ENCODE peak calls at places on chromosomes 12 and 14, in five cellular contexts. One of them, this sample, is unnamed.

GRCh38 chr12:6361834-6362233 is 13.5 kb downstream of the SCNN1A start:
- DNase-seq in lower lobe of right lung: peak; percentile 76
- DNase-seq in fibroblast of pulmonary artery: peak; percentile 43
- DNase-seq in suprapubic skin: peak; percentile 82
- DNase-seq in GM13977: no peak
- DNase-seq in this sample: no peak

GRCh38 chr14:55789442-55789841 is 209.4 kb downstream of the KTN1 start:
- DNase-seq in lower lobe of right lung: no peak
- DNase-seq in GM13977: no peak
- DNase-seq in fibroblast of pulmonary artery: peak; percentile 62
- DNase-seq in suprapubic skin: no peak
- DNase-seq in this sample: no peak

GRCh38 chr14:79573486-79573885 is 637.8 kb downstream of the DIO2 start:
- DNase-seq in suprapubic skin: no peak
- DNase-seq in lower lobe of right lung: no peak
- DNase-seq in fibroblast of pulmonary artery: peak; percentile 59
- DNase-seq in GM13977: no peak
- DNase-seq in this sample: no peak

GRCh38 chr12:57621497-57622292 is 10.5 kb downstream of the ARHGEF25 start:
- DNase-seq in suprapubic skin: no peak
- DNase-seq in fibroblast of pulmonary artery: no peak
- DNase-seq in lower lobe of right lung: peak; percentile 74
- DNase-seq in GM13977: peak; percentile 88
- DNase-seq in this sample: no peak

GRCh38 chr14:105494606-105494929 is 3.5 kb downstream of the TEDC1 start:
- DNase-seq in GM13977: no peak
- DNase-seq in suprapubic skin: no peak
- DNase-seq in fibroblast of pulmonary artery: no peak
- DNase-seq in lower lobe of right lung: peak; percentile 32
- DNase-seq in this sample: no peak

GRCh38 chr14:56064513-56064912 is 53.7 kb upstream of the PELI2 start:
- DNase-seq in fibroblast of pulmonary artery: no peak
- DNase-seq in suprapubic skin: no peak
- DNase-seq in GM13977: no peak
- DNase-seq in lower lobe of right lung: no peak
- DNase-seq in this sample: no peak

GRCh38 chr14:24659916-24660570 is 26.1 kb upstream of the GZMB start:
- DNase-seq in GM13977: no peak
- DNase-seq in fibroblast of pulmonary artery: no peak
- DNase-seq in lower lobe of right lung: no peak
- DNase-seq in suprapubic skin: no peak
- DNase-seq in this sample: no peak

GRCh38 chr12:121603581-121603980 is 22.7 kb upstream of the ORAI1 start:
- DNase-seq in GM13977: no peak
- DNase-seq in lower lobe of right lung: no peak
- DNase-seq in suprapubic skin: no peak
- DNase-seq in fibroblast of pulmonary artery: no peak
- DNase-seq in this sample: no peak

GRCh38 chr12:132581348-132582057 is 28.9 kb downstream of the LRCOL1 start:
- DNase-seq in fibroblast of pulmonary artery: no peak
- DNase-seq in lower lobe of right lung: no peak
- DNase-seq in suprapubic skin: no peak
- DNase-seq in GM13977: no peak
- DNase-seq in this sample: no peak

GRCh38 chr12:31562594-31563328 is 28.2 kb downstream of the DENND5B start:
- DNase-seq in GM13977: no peak
- DNase-seq in suprapubic skin: no peak
- DNase-seq in fibroblast of pulmonary artery: no peak
- DNase-seq in lower lobe of right lung: no peak
- DNase-seq in this sample: no peak

GRCh38 chr12:65779091-65779642 is 45.1 kb upstream of the HMGA2 start:
- DNase-seq in lower lobe of right lung: no peak
- DNase-seq in GM13977: no peak
- DNase-seq in suprapubic skin: no peak
- DNase-seq in fibroblast of pulmonary artery: peak; percentile 75
- DNase-seq in this sample: no peak

GRCh38 chr14:98428483-98428994 is 843.5 kb downstream of the BCL11B start:
- DNase-seq in fibroblast of pulmonary artery: no peak
- DNase-seq in lower lobe of right lung: no peak
- DNase-seq in suprapubic skin: no peak
- DNase-seq in GM13977: no peak
- DNase-seq in this sample: no peak

GRCh38 chr14:86858043-86858442 is 1134.9 kb downstream of the GALC start:
- DNase-seq in suprapubic skin: no peak
- DNase-seq in lower lobe of right lung: no peak
- DNase-seq in GM13977: no peak
- DNase-seq in fibroblast of pulmonary artery: peak; percentile 45
- DNase-seq in this sample: no peak

GRCh38 chr14:98931911-98932310 is 340.1 kb downstream of the BCL11B start:
- DNase-seq in lower lobe of right lung: no peak
- DNase-seq in fibroblast of pulmonary artery: no peak
- DNase-seq in GM13977: no peak
- DNase-seq in suprapubic skin: peak; percentile 54
- DNase-seq in this sample: no peak

GRCh38 chr12:63898764-63899337 is 54.4 kb downstream of the SRGAP1 start:
- DNase-seq in lower lobe of right lung: no peak
- DNase-seq in GM13977: no peak
- DNase-seq in suprapubic skin: no peak
- DNase-seq in fibroblast of pulmonary artery: no peak
- DNase-seq in this sample: no peak

GRCh38 chr14:56046546-56046945 is 71.7 kb upstream of the PELI2 start:
- DNase-seq in fibroblast of pulmonary artery: no peak
- DNase-seq in suprapubic skin: no peak
- DNase-seq in GM13977: no peak
- DNase-seq in lower lobe of right lung: no peak
- DNase-seq in this sample: no peak

GRCh38 chr12:65492997-65493892 is 214.8 kb downstream of the MSRB3 start:
- DNase-seq in fibroblast of pulmonary artery: no peak
- DNase-seq in GM13977: no peak
- DNase-seq in suprapubic skin: no peak
- DNase-seq in lower lobe of right lung: no peak
- DNase-seq in this sample: no peak

GRCh38 chr12:90321369-90321768 is 612.7 kb upstream of the ATP2B1 start:
- DNase-seq in lower lobe of right lung: no peak
- DNase-seq in GM13977: no peak
- DNase-seq in fibroblast of pulmonary artery: no peak
- DNase-seq in suprapubic skin: no peak
- DNase-seq in this sample: no peak

GRCh38 chr14:38197001-38197760 is 10.5 kb upstream of the SSTR1 start:
- DNase-seq in fibroblast of pulmonary artery: peak; percentile 29
- DNase-seq in lower lobe of right lung: no peak
- DNase-seq in GM13977: no peak
- DNase-seq in suprapubic skin: no peak
- DNase-seq in this sample: no peak

GRCh38 chr14:95537298-95538089 is 2.6 kb downstream of the GLRX5 start:
- DNase-seq in suprapubic skin: no peak
- DNase-seq in GM13977: no peak
- DNase-seq in fibroblast of pulmonary artery: no peak
- DNase-seq in lower lobe of right lung: no peak
- DNase-seq in this sample: no peak

GRCh38 chr12:100031821-100032220 is 47.1 kb upstream of the ANKS1B start:
- DNase-seq in fibroblast of pulmonary artery: no peak
- DNase-seq in lower lobe of right lung: no peak
- DNase-seq in suprapubic skin: no peak
- DNase-seq in GM13977: no peak
- DNase-seq in this sample: no peak

GRCh38 chr12:79659961-79660431 is 30.8 kb downstream of the PAWR start:
- DNase-seq in suprapubic skin: no peak
- DNase-seq in fibroblast of pulmonary artery: no peak
- DNase-seq in GM13977: no peak
- DNase-seq in lower lobe of right lung: no peak
- DNase-seq in this sample: no peak

GRCh38 chr14:75724414-75725204 is 63.6 kb downstream of the TTLL5 start:
- DNase-seq in GM13977: peak; percentile 19
- DNase-seq in lower lobe of right lung: no peak
- DNase-seq in suprapubic skin: no peak
- DNase-seq in fibroblast of pulmonary artery: no peak
- DNase-seq in this sample: no peak

GRCh38 chr12:111406474-111407370 is 999 bp downstream of the SH2B3 start:
- DNase-seq in fibroblast of pulmonary artery: no peak
- DNase-seq in lower lobe of right lung: peak; percentile 78
- DNase-seq in suprapubic skin: no peak
- DNase-seq in GM13977: peak; percentile 68
- DNase-seq in this sample: no peak

GRCh38 chr14:34324363-34324795 is 137.7 kb downstream of the SPTSSA start:
- DNase-seq in lower lobe of right lung: no peak
- DNase-seq in fibroblast of pulmonary artery: peak; percentile 59
- DNase-seq in suprapubic skin: no peak
- DNase-seq in GM13977: peak; percentile 53
- DNase-seq in this sample: no peak

GRCh38 chr14:105498430-105499255 is 7.6 kb downstream of the TEDC1 start:
- DNase-seq in suprapubic skin: peak; percentile 70
- DNase-seq in lower lobe of right lung: peak; percentile 42
- DNase-seq in fibroblast of pulmonary artery: no peak
- DNase-seq in GM13977: no peak
- DNase-seq in this sample: no peak

GRCh38 chr12:3713483-3713882 is 39.4 kb downstream of the CRACR2A start:
- DNase-seq in GM13977: no peak
- DNase-seq in suprapubic skin: no peak
- DNase-seq in lower lobe of right lung: no peak
- DNase-seq in fibroblast of pulmonary artery: no peak
- DNase-seq in this sample: no peak

GRCh38 chr12:38159591-38160317 is 156.8 kb upstream of the ALG10B start:
- DNase-seq in GM13977: no peak
- DNase-seq in suprapubic skin: no peak
- DNase-seq in lower lobe of right lung: no peak
- DNase-seq in fibroblast of pulmonary artery: no peak
- DNase-seq in this sample: no peak

GRCh38 chr12:71465794-71466193 is 26.2 kb downstream of the LGR5 start:
- DNase-seq in GM13977: no peak
- DNase-seq in suprapubic skin: no peak
- DNase-seq in lower lobe of right lung: no peak
- DNase-seq in fibroblast of pulmonary artery: no peak
- DNase-seq in this sample: no peak
- TF ChIP-seq CTCF in GM13977: no peak
- TF ChIP-seq CTCF in suprapubic skin: no peak
- TF ChIP-seq CTCF in lower lobe of right lung: no peak
- TF ChIP-seq CTCF in fibroblast of pulmonary artery: no peak
- TF ChIP-seq CTCF in this sample: no peak

GRCh38 chr14:21395450-21395849 is 11.6 kb upstream of the SUPT16H start:
- DNase-seq in lower lobe of right lung: no peak
- DNase-seq in GM13977: no peak
- DNase-seq in fibroblast of pulmonary artery: no peak
- DNase-seq in suprapubic skin: no peak
- DNase-seq in this sample: no peak
- TF ChIP-seq CTCF in lower lobe of right lung: no peak
- TF ChIP-seq CTCF in GM13977: peak; percentile 12
- TF ChIP-seq CTCF in fibroblast of pulmonary artery: no peak
- TF ChIP-seq CTCF in suprapubic skin: no peak
- TF ChIP-seq CTCF in this sample: peak; percentile 26

DNA sequence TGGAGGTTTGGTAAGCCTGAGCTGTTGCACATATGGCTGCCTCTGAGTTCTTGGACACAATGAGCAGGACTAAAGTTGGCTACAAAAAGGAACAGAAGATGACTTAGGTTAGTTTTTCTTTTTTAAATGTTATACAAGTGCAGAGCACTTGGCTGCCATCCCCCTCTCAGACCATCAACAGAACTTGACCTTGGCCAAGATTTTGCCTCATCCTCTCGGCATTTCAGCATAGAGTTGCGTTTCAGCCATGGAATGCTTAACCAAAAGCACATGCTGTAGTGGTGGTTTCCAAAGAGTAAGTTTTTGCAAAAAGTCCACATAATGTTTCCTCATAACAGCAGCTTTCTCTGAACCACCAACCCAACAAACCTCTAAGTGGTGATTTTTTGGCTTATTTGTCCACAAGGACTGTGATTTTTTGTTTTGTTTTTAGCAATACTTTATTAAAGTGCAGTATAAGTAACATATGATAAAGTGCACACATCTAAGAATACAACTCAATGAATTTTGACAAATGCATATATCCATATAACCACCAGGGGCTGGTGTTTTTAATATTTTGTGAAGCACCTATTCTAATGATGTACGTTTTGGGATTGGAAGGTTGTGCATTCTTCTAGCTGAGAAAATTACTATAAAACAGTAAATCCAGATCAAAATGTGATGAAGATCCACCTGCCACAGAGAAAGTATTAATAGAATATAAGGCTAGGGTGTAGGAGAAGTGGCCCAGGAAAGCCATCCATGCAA is 12.1 kb upstream of the GALNT16 start:
- DNase-seq in suprapubic skin: peak; percentile 79
- DNase-seq in lower lobe of right lung: no peak
- DNase-seq in GM13977: no peak
- DNase-seq in fibroblast of pulmonary artery: peak; percentile 72
- DNase-seq in this sample: no peak
- TF ChIP-seq CTCF in suprapubic skin: no peak
- TF ChIP-seq CTCF in lower lobe of right lung: no peak
- TF ChIP-seq CTCF in GM13977: no peak
- TF ChIP-seq CTCF in fibroblast of pulmonary artery: peak; percentile 34
- TF ChIP-seq CTCF in this sample: peak; percentile 68

GRCh38 chr12:117486840-117487659 is 125.6 kb upstream of the NOS1 start:
- DNase-seq in lower lobe of right lung: no peak
- DNase-seq in suprapubic skin: no peak
- DNase-seq in GM13977: no peak
- DNase-seq in fibroblast of pulmonary artery: no peak
- DNase-seq in this sample: no peak

GRCh38 chr12:117494833-117495714 is 133.6 kb upstream of the NOS1 start:
- DNase-seq in GM13977: no peak
- DNase-seq in lower lobe of right lung: no peak
- DNase-seq in fibroblast of pulmonary artery: no peak
- DNase-seq in suprapubic skin: no peak
- DNase-seq in this sample: no peak

GRCh38 chr12:117489671-117490070 is 128.2 kb upstream of the NOS1 start:
- DNase-seq in GM13977: no peak
- DNase-seq in fibroblast of pulmonary artery: no peak
- DNase-seq in suprapubic skin: no peak
- DNase-seq in lower lobe of right lung: no peak
- DNase-seq in this sample: no peak

GRCh38 chr12:117490130-117490529 is 128.7 kb upstream of the NOS1 start:
- DNase-seq in suprapubic skin: no peak
- DNase-seq in fibroblast of pulmonary artery: no peak
- DNase-seq in lower lobe of right lung: no peak
- DNase-seq in GM13977: no peak
- DNase-seq in this sample: no peak

GRCh38 chr12:117491711-117492110 is 130.3 kb upstream of the NOS1 start:
- DNase-seq in suprapubic skin: no peak
- DNase-seq in lower lobe of right lung: no peak
- DNase-seq in fibroblast of pulmonary artery: no peak
- DNase-seq in GM13977: no peak
- DNase-seq in this sample: no peak
- TF ChIP-seq CTCF in suprapubic skin: no peak
- TF ChIP-seq CTCF in lower lobe of right lung: no peak
- TF ChIP-seq CTCF in fibroblast of pulmonary artery: no peak
- TF ChIP-seq CTCF in GM13977: no peak
- TF ChIP-seq CTCF in this sample: no peak

GRCh38 chr12:54622463-54623183 is 12.1 kb downstream of the LACRT start:
- DNase-seq in GM13977: no peak
- DNase-seq in fibroblast of pulmonary artery: peak; percentile 13
- DNase-seq in lower lobe of right lung: no peak
- DNase-seq in suprapubic skin: no peak
- DNase-seq in this sample: no peak
- TF ChIP-seq CTCF in GM13977: no peak
- TF ChIP-seq CTCF in fibroblast of pulmonary artery: peak; percentile 35
- TF ChIP-seq CTCF in lower lobe of right lung: no peak
- TF ChIP-seq CTCF in suprapubic skin: no peak
- TF ChIP-seq CTCF in this sample: peak; percentile 72